ENCODE peak calls at places on chromosomes 7 and 10, in seven cellular contexts. One of them, this sample, is unnamed.

GRCh38 chr7:50661345-50662058 is 96.3 kb upstream of the DDC start:
- DNase-seq in MM.1S: peak
- DNase-seq in OCI-LY7: peak
- DNase-seq in GM23248: no peak
- DNase-seq in neural progenitor cell: no peak
- DNase-seq in HCT116: no peak
- DNase-seq in GM23338: no peak
- DNase-seq in this sample: no peak

GRCh38 chr7:74297516-74298233 is 8.5 kb downstream of the CLIP2 start:
- DNase-seq in MM.1S: no peak
- DNase-seq in OCI-LY7: no peak
- DNase-seq in GM23248: no peak
- DNase-seq in neural progenitor cell: no peak
- DNase-seq in HCT116: no peak
- DNase-seq in GM23338: no peak
- DNase-seq in this sample: no peak

GRCh38 chr7:50357346-50357745 is 52.8 kb downstream of the IKZF1 start:
- DNase-seq in MM.1S: no peak
- DNase-seq in OCI-LY7: no peak
- DNase-seq in GM23248: no peak
- DNase-seq in neural progenitor cell: no peak
- DNase-seq in HCT116: no peak
- DNase-seq in GM23338: no peak
- DNase-seq in this sample: no peak

GRCh38 chr10:117412469-117413005 is 37.3 kb upstream of the PDZD8 start:
- DNase-seq in MM.1S: no peak
- DNase-seq in OCI-LY7: no peak
- DNase-seq in GM23248: no peak
- DNase-seq in neural progenitor cell: no peak
- DNase-seq in HCT116: no peak
- DNase-seq in GM23338: no peak
- DNase-seq in this sample: no peak

GRCh38 chr7:135382162-135382561 is 127.7 kb downstream of the CNOT4 start:
- DNase-seq in MM.1S: no peak
- DNase-seq in OCI-LY7: no peak
- DNase-seq in GM23248: no peak
- DNase-seq in neural progenitor cell: no peak
- DNase-seq in HCT116: no peak
- DNase-seq in GM23338: no peak
- DNase-seq in this sample: no peak

GRCh38 chr7:8260871-8261707 is 878 bp downstream of the ICA1 start:
- DNase-seq in MM.1S: peak
- DNase-seq in OCI-LY7: no peak
- DNase-seq in GM23248: peak
- DNase-seq in neural progenitor cell: peak
- DNase-seq in HCT116: no peak
- DNase-seq in GM23338: peak
- DNase-seq in this sample: peak

GRCh38 chr7:43735802-43736603 is 6.7 kb upstream of the COA1 start:
- DNase-seq in MM.1S: no peak
- DNase-seq in OCI-LY7: no peak
- DNase-seq in GM23248: no peak
- DNase-seq in neural progenitor cell: no peak
- DNase-seq in HCT116: no peak
- DNase-seq in GM23338: no peak
- DNase-seq in this sample: no peak

GRCh38 chr7:4269086-4269485 is 413.0 kb upstream of the FOXK1 start:
- DNase-seq in MM.1S: no peak
- DNase-seq in OCI-LY7: no peak
- DNase-seq in GM23248: no peak
- DNase-seq in neural progenitor cell: no peak
- DNase-seq in HCT116: no peak
- DNase-seq in GM23338: no peak
- DNase-seq in this sample: no peak

GRCh38 chr7:6729492-6730342 is 23.0 kb upstream of the ZNF12 start:
- DNase-seq in MM.1S: peak
- DNase-seq in OCI-LY7: peak
- DNase-seq in GM23248: peak
- DNase-seq in neural progenitor cell: peak
- DNase-seq in HCT116: peak
- DNase-seq in GM23338: peak
- DNase-seq in this sample: peak

GRCh38 chr10:101467286-101467770 is 113.4 kb downstream of the BTRC start:
- DNase-seq in MM.1S: peak
- DNase-seq in OCI-LY7: peak
- DNase-seq in GM23248: peak
- DNase-seq in neural progenitor cell: peak
- DNase-seq in HCT116: peak
- DNase-seq in GM23338: peak
- DNase-seq in this sample: peak

GRCh38 chr10:93406367-93407145 is 75.6 kb downstream of the MYOF start:
- DNase-seq in MM.1S: no peak
- DNase-seq in OCI-LY7: no peak
- DNase-seq in GM23248: peak
- DNase-seq in neural progenitor cell: no peak
- DNase-seq in HCT116: no peak
- DNase-seq in GM23338: no peak
- DNase-seq in this sample: no peak

GRCh38 chr7:130901209-130901783 is 167.3 kb upstream of the KLF14 start:
- DNase-seq in MM.1S: no peak
- DNase-seq in OCI-LY7: no peak
- DNase-seq in GM23248: peak
- DNase-seq in neural progenitor cell: peak
- DNase-seq in HCT116: peak
- DNase-seq in GM23338: no peak
- DNase-seq in this sample: peak

GRCh38 chr7:157011333-157012112 is 1.1 kb upstream of the MNX1 start:
- DNase-seq in MM.1S: peak
- DNase-seq in OCI-LY7: peak
- DNase-seq in GM23248: no peak
- DNase-seq in neural progenitor cell: peak
- DNase-seq in HCT116: no peak
- DNase-seq in GM23338: peak
- DNase-seq in this sample: peak

GRCh38 chr10:70523549-70523948 is 45.0 kb downstream of the PALD1 start:
- DNase-seq in MM.1S: no peak
- DNase-seq in OCI-LY7: no peak
- DNase-seq in GM23248: no peak
- DNase-seq in neural progenitor cell: no peak
- DNase-seq in HCT116: no peak
- DNase-seq in GM23338: no peak
- DNase-seq in this sample: no peak

GRCh38 chr10:130714700-130715467 is 578.7 kb downstream of the GLRX3 start:
- DNase-seq in MM.1S: no peak
- DNase-seq in OCI-LY7: no peak
- DNase-seq in GM23248: no peak
- DNase-seq in neural progenitor cell: peak
- DNase-seq in HCT116: no peak
- DNase-seq in GM23338: no peak
- DNase-seq in this sample: no peak

GRCh38 chr10:25641576-25641975 is 292.5 kb upstream of the MYO3A start:
- DNase-seq in MM.1S: no peak
- DNase-seq in OCI-LY7: no peak
- DNase-seq in GM23248: no peak
- DNase-seq in neural progenitor cell: no peak
- DNase-seq in HCT116: no peak
- DNase-seq in GM23338: no peak
- DNase-seq in this sample: no peak

GRCh38 chr7:2838873-2839578 is 5.1 kb downstream of the GNA12 start:
- DNase-seq in MM.1S: no peak
- DNase-seq in OCI-LY7: peak
- DNase-seq in GM23248: no peak
- DNase-seq in neural progenitor cell: no peak
- DNase-seq in HCT116: no peak
- DNase-seq in GM23338: no peak
- DNase-seq in this sample: no peak

GRCh38 chr10:11401314-11402222 is 209.9 kb downstream of the USP6NL start:
- DNase-seq in MM.1S: no peak
- DNase-seq in OCI-LY7: no peak
- DNase-seq in GM23248: no peak
- DNase-seq in neural progenitor cell: peak
- DNase-seq in HCT116: no peak
- DNase-seq in GM23338: no peak
- DNase-seq in this sample: no peak

GRCh38 chr7:80827238-80827633 is 91.6 kb downstream of the SEMA3C start:
- DNase-seq in MM.1S: no peak
- DNase-seq in OCI-LY7: no peak
- DNase-seq in GM23248: peak
- DNase-seq in neural progenitor cell: no peak
- DNase-seq in HCT116: no peak
- DNase-seq in GM23338: no peak
- DNase-seq in this sample: peak

GRCh38 chr10:101563497-101564040 is 24.5 kb downstream of the POLL start:
- DNase-seq in MM.1S: no peak
- DNase-seq in OCI-LY7: no peak
- DNase-seq in GM23248: no peak
- DNase-seq in neural progenitor cell: no peak
- DNase-seq in HCT116: no peak
- DNase-seq in GM23338: no peak
- DNase-seq in this sample: no peak

GRCh38 chr10:43140414-43140813 is 2.2 kb downstream of the CSGALNACT2 start:
- DNase-seq in MM.1S: peak
- DNase-seq in OCI-LY7: peak
- DNase-seq in GM23248: peak
- DNase-seq in neural progenitor cell: no peak
- DNase-seq in HCT116: no peak
- DNase-seq in GM23338: no peak
- DNase-seq in this sample: peak

GRCh38 chr10:102802920-102803534 is 34.2 kb downstream of the CYP17A1 start:
- DNase-seq in MM.1S: no peak
- DNase-seq in OCI-LY7: no peak
- DNase-seq in GM23248: peak
- DNase-seq in neural progenitor cell: no peak
- DNase-seq in HCT116: no peak
- DNase-seq in GM23338: peak
- DNase-seq in this sample: peak

GRCh38 chr7:123719481-123719806 is 29.4 kb downstream of the WASL start:
- DNase-seq in MM.1S: no peak
- DNase-seq in OCI-LY7: no peak
- DNase-seq in GM23248: no peak
- DNase-seq in neural progenitor cell: no peak
- DNase-seq in HCT116: no peak
- DNase-seq in GM23338: no peak
- DNase-seq in this sample: no peak

GRCh38 chr10:49325131-49325915 is 26.4 kb downstream of the C10orf71 start:
- DNase-seq in MM.1S: no peak
- DNase-seq in OCI-LY7: no peak
- DNase-seq in GM23248: no peak
- DNase-seq in neural progenitor cell: no peak
- DNase-seq in HCT116: no peak
- DNase-seq in GM23338: no peak
- DNase-seq in this sample: no peak

GRCh38 chr7:48140001-48140681 is 31.1 kb upstream of the ABCA13 start:
- DNase-seq in MM.1S: peak
- DNase-seq in OCI-LY7: no peak
- DNase-seq in GM23248: peak
- DNase-seq in neural progenitor cell: no peak
- DNase-seq in HCT116: no peak
- DNase-seq in GM23338: no peak
- DNase-seq in this sample: peak

GRCh38 chr7:27198871-27199801 is 755 bp downstream of the HOXA13 start:
- DNase-seq in MM.1S: no peak
- DNase-seq in OCI-LY7: peak
- DNase-seq in GM23248: peak
- DNase-seq in neural progenitor cell: peak
- DNase-seq in HCT116: no peak
- DNase-seq in GM23338: peak
- DNase-seq in this sample: peak

GRCh38 chr10:132735923-132736391 is 50.0 kb downstream of the NKX6-2 start:
- DNase-seq in MM.1S: no peak
- DNase-seq in OCI-LY7: no peak
- DNase-seq in GM23248: no peak
- DNase-seq in neural progenitor cell: no peak
- DNase-seq in HCT116: no peak
- DNase-seq in GM23338: no peak
- DNase-seq in this sample: no peak

GRCh38 chr10:28432210-28432676 is 100.7 kb upstream of the WAC start:
- DNase-seq in MM.1S: peak
- DNase-seq in OCI-LY7: peak
- DNase-seq in GM23248: peak
- DNase-seq in neural progenitor cell: peak
- DNase-seq in HCT116: peak
- DNase-seq in GM23338: peak
- DNase-seq in this sample: peak

GRCh38 chr7:137539111-137539715 is 195.7 kb upstream of the PTN start:
- DNase-seq in MM.1S: no peak
- DNase-seq in OCI-LY7: no peak
- DNase-seq in GM23248: peak
- DNase-seq in neural progenitor cell: no peak
- DNase-seq in HCT116: no peak
- DNase-seq in GM23338: no peak
- DNase-seq in this sample: peak

DNA sequence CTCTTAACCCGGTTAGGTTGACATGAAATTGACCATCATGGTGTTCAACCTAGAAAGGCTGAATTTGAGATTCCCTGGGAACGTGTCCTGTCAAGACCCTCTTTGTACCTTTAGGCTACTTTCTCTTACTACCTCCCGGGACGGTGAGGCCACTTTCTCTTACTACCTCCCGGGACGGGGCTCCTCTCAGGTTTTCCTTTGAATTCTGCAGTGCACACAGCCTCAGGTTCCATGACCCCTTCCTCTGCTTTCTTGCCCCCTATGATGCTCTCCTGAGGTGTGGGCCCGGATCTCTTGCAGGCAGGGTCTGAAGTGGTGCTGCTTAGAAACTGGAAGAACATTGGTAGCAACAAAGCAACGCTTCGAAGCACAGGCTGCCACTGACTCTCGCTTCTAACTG is 155.3 kb downstream of the CAMK1D start:
- DNase-seq in MM.1S: no peak
- DNase-seq in OCI-LY7: no peak
- DNase-seq in GM23248: no peak
- DNase-seq in neural progenitor cell: no peak
- DNase-seq in HCT116: no peak
- DNase-seq in GM23338: no peak
- DNase-seq in this sample: no peak
- TF ChIP-seq EZH2phosphoT487 in MM.1S: no peak
- TF ChIP-seq EZH2phosphoT487 in OCI-LY7: no peak
- TF ChIP-seq EZH2phosphoT487 in GM23248: no peak
- TF ChIP-seq EZH2phosphoT487 in neural progenitor cell: no peak
- TF ChIP-seq EZH2phosphoT487 in HCT116: no peak
- TF ChIP-seq EZH2phosphoT487 in GM23338: no peak
- TF ChIP-seq EZH2phosphoT487 in this sample: no peak

GRCh38 chr7:34821965-34822558 is 164.0 kb downstream of the NPSR1 start:
- DNase-seq in MM.1S: no peak
- DNase-seq in OCI-LY7: no peak
- DNase-seq in GM23248: peak
- DNase-seq in neural progenitor cell: no peak
- DNase-seq in HCT116: no peak
- DNase-seq in GM23338: peak
- DNase-seq in this sample: no peak
- H3K4me2 ChIP-seq in MM.1S: no peak
- H3K4me2 ChIP-seq in OCI-LY7: no peak
- H3K4me2 ChIP-seq in GM23248: peak
- H3K4me2 ChIP-seq in neural progenitor cell: no peak
- H3K4me2 ChIP-seq in HCT116: no peak
- H3K4me2 ChIP-seq in GM23338: no peak
- H3K4me2 ChIP-seq in this sample: no peak

GRCh38 chr10:87715727-87716670 is 56.3 kb downstream of the PAPSS2 start:
- DNase-seq in MM.1S: no peak
- DNase-seq in OCI-LY7: no peak
- DNase-seq in GM23248: no peak
- DNase-seq in neural progenitor cell: no peak
- DNase-seq in HCT116: no peak
- DNase-seq in GM23338: no peak
- DNase-seq in this sample: no peak
- H2AFZ ChIP-seq in MM.1S: no peak
- H2AFZ ChIP-seq in OCI-LY7: peak
- H2AFZ ChIP-seq in GM23248: no peak
- H2AFZ ChIP-seq in neural progenitor cell: no peak
- H2AFZ ChIP-seq in HCT116: no peak
- H2AFZ ChIP-seq in GM23338: no peak
- H2AFZ ChIP-seq in this sample: no peak

GRCh38 chr10:15097011-15097812 is at the start of gene RPP38:
- DNase-seq in MM.1S: peak
- DNase-seq in OCI-LY7: peak
- DNase-seq in GM23248: peak
- DNase-seq in neural progenitor cell: peak
- DNase-seq in HCT116: peak
- DNase-seq in GM23338: peak
- DNase-seq in this sample: peak
- TF ChIP-seq EZH2phosphoT487 in MM.1S: no peak
- TF ChIP-seq EZH2phosphoT487 in OCI-LY7: no peak
- TF ChIP-seq EZH2phosphoT487 in GM23248: no peak
- TF ChIP-seq EZH2phosphoT487 in neural progenitor cell: no peak
- TF ChIP-seq EZH2phosphoT487 in HCT116: no peak
- TF ChIP-seq EZH2phosphoT487 in GM23338: no peak
- TF ChIP-seq EZH2phosphoT487 in this sample: no peak